ENCODE peak calls at places on chromosomes 4 and X, in six cellular contexts. Z is K562, A is hepatocyte, L is fibroblast of lung, E is SK-N-SH, P is dorsolateral prefrontal cortex. W is an unnamed sample.

GRCh38 chrX:112840382-112841113 is at the start of gene AMOT:
- DNase-seq in Z (peak), A (peak), L (peak), E (peak), P (peak), W (peak)

GRCh38 chrX:2631743-2632532 is 59.2 kb upstream of the CD99 start:
- DNase-seq in Z (peak), A (no peak), L (no peak), E (no peak), P (no peak), W (no peak)

GRCh38 chr4:76563804-76564468 is 128.9 kb downstream of the SHROOM3 start:
- DNase-seq in Z (no peak), A (no peak), L (peak), E (no peak), P (no peak), W (no peak)

GRCh38 chr4:181578911-181579310 is 664.3 kb upstream of the TENM3 start:
- DNase-seq in Z (no peak), A (no peak), L (no peak), E (no peak), P (no peak), W (no peak)

GRCh38 chrX:93673056-93673868 is at the start of gene NAP1L3:
- DNase-seq in Z (no peak), A (peak), L (peak), E (peak), P (peak), W (peak)

GRCh38 chrX:141952603-141953002 is 48.9 kb downstream of the MAGEC1 start:
- DNase-seq in Z (no peak), A (no peak), L (no peak), E (no peak), P (no peak), W (no peak)

GRCh38 chr4:86493460-86493859 is 100.7 kb upstream of the PTPN13 start:
- DNase-seq in Z (no peak), A (no peak), L (peak), E (no peak), P (no peak), W (no peak)

GRCh38 chr4:183507928-183508327 is 3.1 kb downstream of the ING2 start:
- DNase-seq in Z (peak), A (peak), L (no peak), E (no peak), P (no peak), W (no peak)

GRCh38 chrX:119698835-119699234 is 5.9 kb upstream of the SEPTIN6 start:
- DNase-seq in Z (peak), A (peak), L (peak), E (peak), P (no peak), W (peak)

GRCh38 chr4:153486281-153487151 is 20.4 kb downstream of the TMEM131L start:
- DNase-seq in Z (no peak), A (peak), L (peak), E (no peak), P (no peak), W (peak)

GRCh38 chr4:182560358-182560757 is 317.2 kb downstream of the TENM3 start:
- DNase-seq in Z (no peak), A (peak), L (peak), E (no peak), P (no peak), W (no peak)

DNA sequence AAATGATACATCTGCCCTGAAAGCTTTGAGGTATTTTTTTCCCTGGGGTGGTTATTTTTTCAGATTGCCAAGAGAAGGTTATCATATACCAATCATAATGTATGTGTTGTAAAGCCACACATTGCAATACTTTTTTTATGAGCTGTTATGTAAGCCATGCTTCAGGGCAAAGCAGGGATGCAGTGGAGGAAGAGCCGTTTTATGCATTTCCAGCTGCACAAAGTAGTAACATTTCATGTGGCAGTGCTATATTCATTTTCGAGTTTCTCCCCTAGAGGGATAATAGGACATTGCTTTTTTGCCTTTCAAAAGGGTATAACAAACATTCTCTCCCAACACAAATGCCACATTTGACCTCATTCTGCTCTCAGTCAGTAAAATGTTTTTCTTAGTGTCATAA is 68.5 kb downstream of the GALNT7 start:
- DNase-seq in Z (no peak), A (no peak), L (no peak), E (peak), P (no peak), W (no peak)
- TF ChIP-seq CTCF in Z (no peak), A (no peak), L (no peak), E (peak), P (peak), W (no peak)

DNA sequence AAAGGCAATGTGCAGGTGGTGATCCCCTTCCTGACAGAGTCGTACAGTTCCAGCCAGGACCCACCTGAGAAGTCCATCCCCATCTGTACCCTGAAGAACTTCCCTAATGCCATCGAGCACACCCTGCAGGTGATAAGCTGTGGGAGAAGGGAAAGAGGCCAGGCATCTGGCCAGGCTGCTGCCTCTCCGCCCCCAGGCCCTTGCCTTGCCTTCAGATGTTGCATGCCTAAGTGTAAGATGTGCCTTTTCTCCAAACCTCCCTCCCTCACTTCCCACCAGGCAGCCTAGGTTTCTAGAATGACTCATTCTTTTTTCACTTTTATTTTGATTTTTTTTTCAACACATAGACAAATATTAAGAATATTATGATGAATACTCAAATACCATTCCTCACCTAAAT is 12.2 kb upstream of the CDK16 start:
- DNase-seq in Z (no peak), A (no peak), L (peak), E (no peak), P (no peak), W (no peak)
- H3K27ac ChIP-seq in Z (no peak), A (no peak), L (no peak), E (no peak), P (no peak), W (peak)

GRCh38 chr4:121226362-121226761 is 62.2 kb upstream of the TNIP3 start:
- DNase-seq in Z (no peak), A (no peak), L (no peak), E (no peak), P (no peak), W (no peak)

GRCh38 chr4:121228851-121229250 is 64.7 kb upstream of the TNIP3 start:
- DNase-seq in Z (no peak), A (no peak), L (no peak), E (no peak), P (no peak), W (no peak)

GRCh38 chr4:121221608-121222007 is 57.5 kb upstream of the TNIP3 start:
- DNase-seq in Z (no peak), A (no peak), L (no peak), E (no peak), P (no peak), W (no peak)

GRCh38 chr4:121229993-121230392 is 65.9 kb upstream of the TNIP3 start:
- DNase-seq in Z (no peak), A (no peak), L (no peak), E (no peak), P (no peak), W (no peak)

GRCh38 chr4:121227254-121227867 is 63.2 kb upstream of the TNIP3 start:
- DNase-seq in Z (no peak), A (no peak), L (no peak), E (no peak), P (no peak), W (no peak)
- TF ChIP-seq CTCF in Z (no peak), A (no peak), L (no peak), E (no peak), P (no peak), W (no peak)

DNA sequence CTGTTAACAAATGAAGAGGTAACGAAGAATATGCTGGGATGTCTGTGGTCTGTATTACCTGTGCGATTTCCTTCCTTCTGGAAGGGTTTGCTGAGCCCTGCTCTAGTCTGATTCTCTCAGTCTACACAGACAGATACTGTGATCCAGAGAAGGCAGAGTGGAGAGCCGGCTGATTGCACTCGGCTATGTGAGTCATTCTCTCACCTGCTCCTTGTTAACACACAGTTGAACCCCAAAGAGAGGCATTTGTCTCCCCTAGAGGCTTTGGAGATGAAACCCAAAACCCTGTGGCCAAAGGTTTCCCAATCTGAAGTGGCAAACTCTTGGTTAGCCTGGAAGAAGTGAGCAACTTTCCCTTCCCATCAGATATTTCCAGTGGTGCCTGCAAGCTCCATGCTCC is 78.1 kb upstream of the GPC4 start:
- DNase-seq in Z (no peak), A (no peak), L (no peak), E (no peak), P (no peak), W (no peak)
- H3K27ac ChIP-seq in Z (no peak), A (no peak), L (no peak), E (no peak), P (no peak), W (no peak)

GRCh38 chrX:118178450-118178849 is 61.8 kb upstream of the KLHL13 start:
- DNase-seq in Z (no peak), A (no peak), L (no peak), E (no peak), P (no peak), W (no peak)

GRCh38 chrX:118177708-118178107 is 61.1 kb upstream of the KLHL13 start:
- DNase-seq in Z (no peak), A (no peak), L (no peak), E (no peak), P (no peak), W (no peak)

GRCh38 chrX:118171354-118171753 is 54.7 kb upstream of the KLHL13 start:
- DNase-seq in Z (no peak), A (peak), L (no peak), E (no peak), P (no peak), W (no peak)

GRCh38 chrX:118179161-118179560 is 62.6 kb upstream of the KLHL13 start:
- DNase-seq in Z (no peak), A (no peak), L (no peak), E (no peak), P (no peak), W (no peak)

DNA sequence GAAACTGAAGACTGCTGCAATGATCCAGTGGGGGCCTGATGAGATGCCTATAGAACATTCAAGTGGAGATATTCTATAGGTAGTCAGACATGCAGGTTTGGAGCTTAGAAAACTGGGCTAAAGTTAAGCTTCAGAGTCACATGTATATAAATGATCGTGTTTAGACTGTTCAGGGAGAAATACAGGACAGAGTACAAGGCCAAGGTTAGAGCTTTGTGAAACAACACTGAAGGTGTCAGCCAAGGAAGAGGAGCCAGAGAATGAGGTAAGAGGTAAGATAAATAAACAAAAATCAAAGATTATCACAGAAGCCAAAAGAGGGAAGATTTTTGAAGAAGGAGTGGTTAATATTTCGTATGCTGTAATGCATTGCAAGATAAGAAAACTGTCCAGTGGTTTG is 57.9 kb upstream of the KLHL13 start:
- DNase-seq in Z (no peak), A (no peak), L (no peak), E (no peak), P (no peak), W (no peak)
- TF ChIP-seq CTCF in Z (no peak), A (no peak), L (no peak), E (no peak), P (no peak), W (no peak)

GRCh38 chr4:119834901-119835300 is 206.3 kb upstream of the PDE5A start:
- DNase-seq in Z (no peak), A (no peak), L (no peak), E (no peak), P (no peak), W (no peak)
- H3K27ac ChIP-seq in Z (no peak), A (no peak), L (no peak), E (no peak), P (no peak), W (no peak)

GRCh38 chr4:67393699-67394281 is 151.5 kb downstream of the CENPC start:
- DNase-seq in Z (peak), A (peak), L (peak), E (peak), P (no peak), W (no peak)
- TF ChIP-seq CTCF in Z (peak), A (peak), L (no peak), E (peak), P (peak), W (peak)

GRCh38 chr4:1247811-1248261 is 1.1 kb downstream of the CTBP1 start:
- DNase-seq in Z (no peak), A (no peak), L (no peak), E (no peak), P (no peak), W (no peak)
- H3K27ac ChIP-seq in Z (peak), A (peak), L (peak), E (peak), P (peak), W (peak)

W was measured in RWPE1.